ENCODE peak calls at places on chromosomes 5 and 9, in five cellular contexts. M, C, H, O and S are unnamed samples.

GRCh38 chr5:42059291-42059690 is 134.2 kb downstream of the FBXO4 start:
- DNase-seq in H (no peak), O (no peak), M (no peak), C (no peak), S (no peak)

GRCh38 chr9:11086561-11086960 is 473.8 kb upstream of the PTPRD start:
- DNase-seq in H (no peak), C (no peak), O (no peak), M (no peak), S (no peak)

GRCh38 chr5:137393196-137393993 is 105.7 kb downstream of the SPOCK1 start:
- DNase-seq in C (no peak), O (no peak), M (no peak), H (no peak), S (no peak)

GRCh38 chr5:151678146-151678545 is 8.6 kb downstream of the SPARC start:
- DNase-seq in O (no peak), M (no peak), C (no peak), H (no peak), S (no peak)

GRCh38 chr9:88230612-88231011 is 92.3 kb upstream of the SPATA31C2 start:
- DNase-seq in H (no peak), C (no peak), O (no peak), M (no peak), S (no peak)

GRCh38 chr5:24065786-24066185 is 558.4 kb downstream of the PRDM9 start:
- DNase-seq in O (no peak), M (no peak), H (no peak), C (no peak), S (no peak)

GRCh38 chr9:91197232-91198181 is 164.2 kb downstream of the AUH start:
- DNase-seq in O (peak), C (peak), M (peak), H (peak), S (peak)

GRCh38 chr5:10668697-10669096 is 92.3 kb downstream of the DAP start:
- DNase-seq in O (no peak), C (peak), M (no peak), H (no peak), S (no peak)

GRCh38 chr9:137286980-137287383 is 9.5 kb downstream of the TOR4A start:
- DNase-seq in O (no peak), H (no peak), M (peak), C (peak), S (no peak)

GRCh38 chr5:6080930-6081726 is 297.2 kb downstream of the MED10 start:
- DNase-seq in C (no peak), H (no peak), M (no peak), O (no peak), S (no peak)

GRCh38 chr9:133476036-133476435 is 2.9 kb downstream of the SLC2A6 start:
- DNase-seq in C (no peak), H (no peak), M (no peak), O (no peak), S (no peak)

GRCh38 chr9:33676746-33677505 is 118.4 kb upstream of the PRSS3 start:
- DNase-seq in O (peak), H (peak), C (no peak), M (peak), S (no peak)

GRCh38 chr9:116706310-116707290 is 19.5 kb downstream of the TRIM32 start:
- DNase-seq in H (no peak), O (no peak), C (no peak), M (no peak), S (no peak)

GRCh38 chr5:180142008-180142803 is 66.8 kb downstream of the RASGEF1C start:
- DNase-seq in O (no peak), C (no peak), M (no peak), H (no peak), S (no peak)

GRCh38 chr5:126383755-126384154 is 39.5 kb upstream of the GRAMD2B start:
- DNase-seq in C (no peak), M (no peak), O (no peak), H (no peak), S (no peak)

GRCh38 chr5:181261320-181262085 is 560 bp upstream of the TRIM52 start:
- DNase-seq in O (peak), H (peak), C (peak), M (peak), S (no peak)

GRCh38 chr5:143372187-143372829 is 31.2 kb downstream of the NR3C1 start:
- DNase-seq in O (no peak), H (no peak), C (no peak), M (peak), S (no peak)

GRCh38 chr5:102561894-102562760 is 63.3 kb upstream of the SLCO6A1 start:
- DNase-seq in H (peak), C (peak), M (no peak), O (no peak), S (no peak)

GRCh38 chr9:2726620-2727335 is 9.5 kb downstream of the KCNV2 start:
- DNase-seq in O (no peak), M (no peak), H (no peak), C (peak), S (no peak)

GRCh38 chr9:83032065-83032625 is 30.8 kb downstream of the RASEF start:
- DNase-seq in M (peak), O (no peak), H (no peak), C (no peak), S (no peak)

GRCh38 chr9:89350988-89351557 is 32.8 kb downstream of the SECISBP2 start:
- DNase-seq in C (no peak), O (no peak), H (no peak), M (no peak), S (no peak)

GRCh38 chr5:123554601-123555000 is 42.6 kb downstream of the CSNK1G3 start:
- DNase-seq in H (no peak), O (no peak), M (no peak), C (no peak), S (no peak)

GRCh38 chr5:99122976-99123375 is 194.2 kb upstream of the CHD1 start:
- DNase-seq in M (no peak), H (no peak), C (no peak), O (no peak), S (no peak)

GRCh38 chr5:73431204-73431851 is 17.2 kb downstream of the FOXD1 start:
- DNase-seq in M (no peak), H (no peak), C (no peak), O (no peak), S (no peak)

GRCh38 chr5:66958984-66959641 is 237.5 kb downstream of the CD180 start:
- DNase-seq in M (peak), O (no peak), H (peak), C (peak), S (peak)

GRCh38 chr5:113057437-113058052 is 80.9 kb downstream of the DCP2 start:
- DNase-seq in H (no peak), O (no peak), M (no peak), C (no peak), S (no peak)

GRCh38 chr5:125190232-125191051 is 444.0 kb upstream of the ZNF608 start:
- DNase-seq in C (no peak), O (no peak), M (no peak), H (no peak), S (no peak)

GRCh38 chr9:87500491-87500890 is 2.8 kb downstream of the DAPK1 start:
- DNase-seq in H (no peak), O (no peak), C (no peak), M (no peak), S (no peak)

GRCh38 chr9:34010979-34011378 is 37.7 kb downstream of the UBAP2 start:
- DNase-seq in O (no peak), M (no peak), H (no peak), C (peak), S (no peak)

GRCh38 chr5:91464886-91465646 is 81.9 kb upstream of the ARRDC3 start:
- DNase-seq in C (no peak), M (no peak), H (no peak), O (no peak), S (no peak)

GRCh38 chr9:133888048-133888778 is 103.9 kb downstream of the VAV2 start:
- DNase-seq in H (no peak), O (no peak), C (no peak), M (no peak), S (no peak)

GRCh38 chr5:141476132-141476909 is 555 bp downstream of the PCDHGC3 start:
- DNase-seq in M (peak), O (no peak), C (peak), H (peak), S (peak)

GRCh38 chr5:156913719-156914370 is 49.2 kb downstream of the TIMD4 start:
- DNase-seq in O (no peak), H (no peak), C (no peak), M (no peak), S (no peak)

GRCh38 chr5:115333164-115333563 is 36.7 kb upstream of the CCDC112 start:
- DNase-seq in M (no peak), H (no peak), C (no peak), O (no peak), S (no peak)

GRCh38 chr9:131595771-131596743 is 50.7 kb downstream of the PRRT1B start:
- DNase-seq in O (no peak), M (no peak), C (no peak), H (no peak), S (no peak)

GRCh38 chr5:170551076-170551475 is 47.3 kb downstream of the KCNIP1 start:
- DNase-seq in H (no peak), M (no peak), C (no peak), O (no peak), S (no peak)

GRCh38 chr9:127763918-127764384 is 14.5 kb downstream of the SH2D3C start:
- DNase-seq in O (peak), M (no peak), H (no peak), C (no peak), S (no peak)

GRCh38 chr9:69495331-69495730 is 170.3 kb downstream of the ENTREP1 start:
- DNase-seq in M (no peak), O (no peak), H (no peak), C (no peak), S (no peak)

GRCh38 chr5:96254980-96255681 is 177.9 kb downstream of the PCSK1 start:
- DNase-seq in C (peak), M (peak), O (no peak), H (no peak), S (peak)

GRCh38 chr5:14816999-14817761 is 54.4 kb downstream of the ANKH start:
- DNase-seq in C (no peak), O (no peak), M (no peak), H (peak), S (peak)